ENCODE peak calls at places on chromosomes 5 and 9, in nine cellular contexts. One of them, this sample, is unnamed.

GRCh38 chr5:33734541-33734940 is 157.2 kb downstream of the ADAMTS12 start:
- DNase-seq in NCI-H345: no peak
- DNase-seq in neuronal stem cell: no peak
- DNase-seq in CD8-positive, alpha-beta T cell: no peak
- DNase-seq in DND-41: no peak
- DNase-seq in left cardiac atrium: no peak
- DNase-seq in cardiac septum: no peak
- DNase-seq in activated T-helper 1 cell treated with anti-CD3 and anti-CD28 coated beads, Interleukin-12 subunit alpha, Interleukin-12 subunit beta, Interleukin-2, Interleukin-4 antibody, amounts not matched to agents 30 ng/mL and 10 ng/mL and 1 ng/mL, durations not matched to agents 14 hours and 24 hours and 36 hours: no peak
- DNase-seq in AG20443: no peak
- DNase-seq in this sample: peak; percentile 24

GRCh38 chr5:122067330-122067885 is 10.7 kb downstream of the LOX start:
- DNase-seq in NCI-H345: no peak
- DNase-seq in neuronal stem cell: no peak
- DNase-seq in CD8-positive, alpha-beta T cell: no peak
- DNase-seq in DND-41: no peak
- DNase-seq in left cardiac atrium: no peak
- DNase-seq in cardiac septum: no peak
- DNase-seq in activated T-helper 1 cell treated with anti-CD3 and anti-CD28 coated beads, Interleukin-12 subunit alpha, Interleukin-12 subunit beta, Interleukin-2, Interleukin-4 antibody, amounts not matched to agents 30 ng/mL and 10 ng/mL and 1 ng/mL, durations not matched to agents 14 hours and 24 hours and 36 hours: no peak
- DNase-seq in AG20443: no peak
- DNase-seq in this sample: no peak

GRCh38 chr9:134716067-134716466 is 74.5 kb downstream of the COL5A1 start:
- DNase-seq in NCI-H345: no peak
- DNase-seq in neuronal stem cell: no peak
- DNase-seq in CD8-positive, alpha-beta T cell: no peak
- DNase-seq in DND-41: no peak
- DNase-seq in left cardiac atrium: no peak
- DNase-seq in cardiac septum: no peak
- DNase-seq in activated T-helper 1 cell treated with anti-CD3 and anti-CD28 coated beads, Interleukin-12 subunit alpha, Interleukin-12 subunit beta, Interleukin-2, Interleukin-4 antibody, amounts not matched to agents 30 ng/mL and 10 ng/mL and 1 ng/mL, durations not matched to agents 14 hours and 24 hours and 36 hours: no peak
- DNase-seq in AG20443: no peak
- DNase-seq in this sample: no peak

GRCh38 chr9:91943876-91944470 is 6.1 kb downstream of the ROR2 start:
- DNase-seq in NCI-H345: no peak
- DNase-seq in neuronal stem cell: no peak
- DNase-seq in CD8-positive, alpha-beta T cell: no peak
- DNase-seq in DND-41: no peak
- DNase-seq in left cardiac atrium: no peak
- DNase-seq in cardiac septum: no peak
- DNase-seq in activated T-helper 1 cell treated with anti-CD3 and anti-CD28 coated beads, Interleukin-12 subunit alpha, Interleukin-12 subunit beta, Interleukin-2, Interleukin-4 antibody, amounts not matched to agents 30 ng/mL and 10 ng/mL and 1 ng/mL, durations not matched to agents 14 hours and 24 hours and 36 hours: no peak
- DNase-seq in AG20443: no peak
- DNase-seq in this sample: no peak

GRCh38 chr9:109856785-109857184 is 76.8 kb downstream of the PALM2AKAP2 start:
- DNase-seq in NCI-H345: no peak
- DNase-seq in neuronal stem cell: no peak
- DNase-seq in CD8-positive, alpha-beta T cell: no peak
- DNase-seq in DND-41: no peak
- DNase-seq in left cardiac atrium: peak; percentile 79
- DNase-seq in cardiac septum: peak; percentile 91
- DNase-seq in activated T-helper 1 cell treated with anti-CD3 and anti-CD28 coated beads, Interleukin-12 subunit alpha, Interleukin-12 subunit beta, Interleukin-2, Interleukin-4 antibody, amounts not matched to agents 30 ng/mL and 10 ng/mL and 1 ng/mL, durations not matched to agents 14 hours and 24 hours and 36 hours: no peak
- DNase-seq in AG20443: peak; percentile 18
- DNase-seq in this sample: peak; percentile 27

GRCh38 chr5:177997846-177998245 is 1.8 kb upstream of the PROP1 start:
- DNase-seq in NCI-H345: no peak
- DNase-seq in neuronal stem cell: no peak
- DNase-seq in CD8-positive, alpha-beta T cell: no peak
- DNase-seq in DND-41: no peak
- DNase-seq in left cardiac atrium: no peak
- DNase-seq in cardiac septum: no peak
- DNase-seq in activated T-helper 1 cell treated with anti-CD3 and anti-CD28 coated beads, Interleukin-12 subunit alpha, Interleukin-12 subunit beta, Interleukin-2, Interleukin-4 antibody, amounts not matched to agents 30 ng/mL and 10 ng/mL and 1 ng/mL, durations not matched to agents 14 hours and 24 hours and 36 hours: no peak
- DNase-seq in AG20443: peak; percentile 7
- DNase-seq in this sample: no peak

GRCh38 chr5:151002250-151002649 is 18.1 kb upstream of the GPX3 start:
- DNase-seq in NCI-H345: peak; percentile 15
- DNase-seq in neuronal stem cell: no peak
- DNase-seq in CD8-positive, alpha-beta T cell: no peak
- DNase-seq in DND-41: no peak
- DNase-seq in left cardiac atrium: no peak
- DNase-seq in cardiac septum: no peak
- DNase-seq in activated T-helper 1 cell treated with anti-CD3 and anti-CD28 coated beads, Interleukin-12 subunit alpha, Interleukin-12 subunit beta, Interleukin-2, Interleukin-4 antibody, amounts not matched to agents 30 ng/mL and 10 ng/mL and 1 ng/mL, durations not matched to agents 14 hours and 24 hours and 36 hours: no peak
- DNase-seq in AG20443: peak; percentile 49
- DNase-seq in this sample: no peak

GRCh38 chr5:168681556-168682183 is 102.5 kb upstream of the PANK3 start:
- DNase-seq in NCI-H345: no peak
- DNase-seq in neuronal stem cell: no peak
- DNase-seq in CD8-positive, alpha-beta T cell: no peak
- DNase-seq in DND-41: no peak
- DNase-seq in left cardiac atrium: peak; percentile 81
- DNase-seq in cardiac septum: no peak
- DNase-seq in activated T-helper 1 cell treated with anti-CD3 and anti-CD28 coated beads, Interleukin-12 subunit alpha, Interleukin-12 subunit beta, Interleukin-2, Interleukin-4 antibody, amounts not matched to agents 30 ng/mL and 10 ng/mL and 1 ng/mL, durations not matched to agents 14 hours and 24 hours and 36 hours: no peak
- DNase-seq in AG20443: peak; percentile 53
- DNase-seq in this sample: peak; percentile 23

GRCh38 chr9:37035472-37036236 is 1.6 kb upstream of the PAX5 start:
- DNase-seq in NCI-H345: no peak
- DNase-seq in neuronal stem cell: no peak
- DNase-seq in CD8-positive, alpha-beta T cell: no peak
- DNase-seq in DND-41: no peak
- DNase-seq in left cardiac atrium: no peak
- DNase-seq in cardiac septum: no peak
- DNase-seq in activated T-helper 1 cell treated with anti-CD3 and anti-CD28 coated beads, Interleukin-12 subunit alpha, Interleukin-12 subunit beta, Interleukin-2, Interleukin-4 antibody, amounts not matched to agents 30 ng/mL and 10 ng/mL and 1 ng/mL, durations not matched to agents 14 hours and 24 hours and 36 hours: no peak
- DNase-seq in AG20443: no peak
- DNase-seq in this sample: no peak

GRCh38 chr9:24602687-24603352 is 57.1 kb upstream of the IZUMO3 start:
- DNase-seq in NCI-H345: no peak
- DNase-seq in neuronal stem cell: no peak
- DNase-seq in CD8-positive, alpha-beta T cell: no peak
- DNase-seq in DND-41: no peak
- DNase-seq in left cardiac atrium: no peak
- DNase-seq in cardiac septum: no peak
- DNase-seq in activated T-helper 1 cell treated with anti-CD3 and anti-CD28 coated beads, Interleukin-12 subunit alpha, Interleukin-12 subunit beta, Interleukin-2, Interleukin-4 antibody, amounts not matched to agents 30 ng/mL and 10 ng/mL and 1 ng/mL, durations not matched to agents 14 hours and 24 hours and 36 hours: no peak
- DNase-seq in AG20443: no peak
- DNase-seq in this sample: no peak

GRCh38 chr5:87944553-87945320 is 323.9 kb downstream of the TMEM161B start:
- DNase-seq in NCI-H345: peak; percentile 70
- DNase-seq in neuronal stem cell: peak; percentile 92
- DNase-seq in CD8-positive, alpha-beta T cell: no peak
- DNase-seq in DND-41: no peak
- DNase-seq in left cardiac atrium: peak; percentile 47
- DNase-seq in cardiac septum: no peak
- DNase-seq in activated T-helper 1 cell treated with anti-CD3 and anti-CD28 coated beads, Interleukin-12 subunit alpha, Interleukin-12 subunit beta, Interleukin-2, Interleukin-4 antibody, amounts not matched to agents 30 ng/mL and 10 ng/mL and 1 ng/mL, durations not matched to agents 14 hours and 24 hours and 36 hours: no peak
- DNase-seq in AG20443: no peak
- DNase-seq in this sample: peak; percentile 37

GRCh38 chr5:98765815-98766214 is 7.6 kb upstream of the RGMB start:
- DNase-seq in NCI-H345: no peak
- DNase-seq in neuronal stem cell: no peak
- DNase-seq in CD8-positive, alpha-beta T cell: no peak
- DNase-seq in DND-41: no peak
- DNase-seq in left cardiac atrium: no peak
- DNase-seq in cardiac septum: no peak
- DNase-seq in activated T-helper 1 cell treated with anti-CD3 and anti-CD28 coated beads, Interleukin-12 subunit alpha, Interleukin-12 subunit beta, Interleukin-2, Interleukin-4 antibody, amounts not matched to agents 30 ng/mL and 10 ng/mL and 1 ng/mL, durations not matched to agents 14 hours and 24 hours and 36 hours: no peak
- DNase-seq in AG20443: no peak
- DNase-seq in this sample: no peak

GRCh38 chr5:138520971-138521370 is 22.1 kb downstream of the ETF1 start:
- DNase-seq in NCI-H345: no peak
- DNase-seq in neuronal stem cell: no peak
- DNase-seq in CD8-positive, alpha-beta T cell: no peak
- DNase-seq in DND-41: no peak
- DNase-seq in left cardiac atrium: no peak
- DNase-seq in cardiac septum: no peak
- DNase-seq in activated T-helper 1 cell treated with anti-CD3 and anti-CD28 coated beads, Interleukin-12 subunit alpha, Interleukin-12 subunit beta, Interleukin-2, Interleukin-4 antibody, amounts not matched to agents 30 ng/mL and 10 ng/mL and 1 ng/mL, durations not matched to agents 14 hours and 24 hours and 36 hours: no peak
- DNase-seq in AG20443: no peak
- DNase-seq in this sample: no peak

GRCh38 chr5:147578228-147579024 is 68.6 kb upstream of the DPYSL3 start:
- DNase-seq in NCI-H345: peak; percentile 67
- DNase-seq in neuronal stem cell: no peak
- DNase-seq in CD8-positive, alpha-beta T cell: no peak
- DNase-seq in DND-41: no peak
- DNase-seq in left cardiac atrium: no peak
- DNase-seq in cardiac septum: no peak
- DNase-seq in activated T-helper 1 cell treated with anti-CD3 and anti-CD28 coated beads, Interleukin-12 subunit alpha, Interleukin-12 subunit beta, Interleukin-2, Interleukin-4 antibody, amounts not matched to agents 30 ng/mL and 10 ng/mL and 1 ng/mL, durations not matched to agents 14 hours and 24 hours and 36 hours: no peak
- DNase-seq in AG20443: peak; percentile 61
- DNase-seq in this sample: no peak

GRCh38 chr9:99485461-99485860 is 263.4 kb downstream of the SEC61B start:
- DNase-seq in NCI-H345: no peak
- DNase-seq in neuronal stem cell: no peak
- DNase-seq in CD8-positive, alpha-beta T cell: no peak
- DNase-seq in DND-41: no peak
- DNase-seq in left cardiac atrium: no peak
- DNase-seq in cardiac septum: no peak
- DNase-seq in activated T-helper 1 cell treated with anti-CD3 and anti-CD28 coated beads, Interleukin-12 subunit alpha, Interleukin-12 subunit beta, Interleukin-2, Interleukin-4 antibody, amounts not matched to agents 30 ng/mL and 10 ng/mL and 1 ng/mL, durations not matched to agents 14 hours and 24 hours and 36 hours: no peak
- DNase-seq in AG20443: no peak
- DNase-seq in this sample: no peak

GRCh38 chr5:100654895-100655294 is 119.7 kb downstream of the FAM174A start:
- DNase-seq in NCI-H345: no peak
- DNase-seq in neuronal stem cell: no peak
- DNase-seq in CD8-positive, alpha-beta T cell: no peak
- DNase-seq in DND-41: no peak
- DNase-seq in left cardiac atrium: no peak
- DNase-seq in cardiac septum: no peak
- DNase-seq in activated T-helper 1 cell treated with anti-CD3 and anti-CD28 coated beads, Interleukin-12 subunit alpha, Interleukin-12 subunit beta, Interleukin-2, Interleukin-4 antibody, amounts not matched to agents 30 ng/mL and 10 ng/mL and 1 ng/mL, durations not matched to agents 14 hours and 24 hours and 36 hours: no peak
- DNase-seq in AG20443: no peak
- DNase-seq in this sample: no peak

GRCh38 chr5:36001032-36001431 is 9.8 kb upstream of the UGT3A1 start:
- DNase-seq in NCI-H345: no peak
- DNase-seq in neuronal stem cell: no peak
- DNase-seq in CD8-positive, alpha-beta T cell: no peak
- DNase-seq in DND-41: no peak
- DNase-seq in left cardiac atrium: no peak
- DNase-seq in cardiac septum: no peak
- DNase-seq in activated T-helper 1 cell treated with anti-CD3 and anti-CD28 coated beads, Interleukin-12 subunit alpha, Interleukin-12 subunit beta, Interleukin-2, Interleukin-4 antibody, amounts not matched to agents 30 ng/mL and 10 ng/mL and 1 ng/mL, durations not matched to agents 14 hours and 24 hours and 36 hours: no peak
- DNase-seq in AG20443: no peak
- DNase-seq in this sample: no peak

GRCh38 chr5:14714706-14715105 is 50.2 kb downstream of the OTULIN start:
- DNase-seq in NCI-H345: peak; percentile 49
- DNase-seq in neuronal stem cell: no peak
- DNase-seq in CD8-positive, alpha-beta T cell: no peak
- DNase-seq in DND-41: no peak
- DNase-seq in left cardiac atrium: no peak
- DNase-seq in cardiac septum: no peak
- DNase-seq in activated T-helper 1 cell treated with anti-CD3 and anti-CD28 coated beads, Interleukin-12 subunit alpha, Interleukin-12 subunit beta, Interleukin-2, Interleukin-4 antibody, amounts not matched to agents 30 ng/mL and 10 ng/mL and 1 ng/mL, durations not matched to agents 14 hours and 24 hours and 36 hours: no peak
- DNase-seq in AG20443: no peak
- DNase-seq in this sample: no peak

GRCh38 chr5:128213340-128213739 is 129.8 kb downstream of the SLC12A2 start:
- DNase-seq in NCI-H345: peak; percentile 30
- DNase-seq in neuronal stem cell: peak; percentile 62
- DNase-seq in CD8-positive, alpha-beta T cell: no peak
- DNase-seq in DND-41: peak; percentile 49
- DNase-seq in left cardiac atrium: peak; percentile 34
- DNase-seq in cardiac septum: no peak
- DNase-seq in activated T-helper 1 cell treated with anti-CD3 and anti-CD28 coated beads, Interleukin-12 subunit alpha, Interleukin-12 subunit beta, Interleukin-2, Interleukin-4 antibody, amounts not matched to agents 30 ng/mL and 10 ng/mL and 1 ng/mL, durations not matched to agents 14 hours and 24 hours and 36 hours: peak; percentile 14
- DNase-seq in AG20443: peak; percentile 54
- DNase-seq in this sample: peak; percentile 30

GRCh38 chr9:6611891-6612290 is 33.6 kb downstream of the GLDC start:
- DNase-seq in NCI-H345: no peak
- DNase-seq in neuronal stem cell: no peak
- DNase-seq in CD8-positive, alpha-beta T cell: no peak
- DNase-seq in DND-41: no peak
- DNase-seq in left cardiac atrium: no peak
- DNase-seq in cardiac septum: no peak
- DNase-seq in activated T-helper 1 cell treated with anti-CD3 and anti-CD28 coated beads, Interleukin-12 subunit alpha, Interleukin-12 subunit beta, Interleukin-2, Interleukin-4 antibody, amounts not matched to agents 30 ng/mL and 10 ng/mL and 1 ng/mL, durations not matched to agents 14 hours and 24 hours and 36 hours: no peak
- DNase-seq in AG20443: no peak
- DNase-seq in this sample: no peak

GRCh38 chr5:105131045-105131444 is 1568.5 kb upstream of the NUDT12 start:
- DNase-seq in NCI-H345: no peak
- DNase-seq in neuronal stem cell: no peak
- DNase-seq in CD8-positive, alpha-beta T cell: no peak
- DNase-seq in DND-41: no peak
- DNase-seq in left cardiac atrium: no peak
- DNase-seq in cardiac septum: no peak
- DNase-seq in activated T-helper 1 cell treated with anti-CD3 and anti-CD28 coated beads, Interleukin-12 subunit alpha, Interleukin-12 subunit beta, Interleukin-2, Interleukin-4 antibody, amounts not matched to agents 30 ng/mL and 10 ng/mL and 1 ng/mL, durations not matched to agents 14 hours and 24 hours and 36 hours: no peak
- DNase-seq in AG20443: no peak
- DNase-seq in this sample: no peak

GRCh38 chr5:55853271-55853670 is 2.1 kb downstream of the IL31RA start:
- DNase-seq in NCI-H345: no peak
- DNase-seq in neuronal stem cell: no peak
- DNase-seq in CD8-positive, alpha-beta T cell: no peak
- DNase-seq in DND-41: no peak
- DNase-seq in left cardiac atrium: no peak
- DNase-seq in cardiac septum: no peak
- DNase-seq in activated T-helper 1 cell treated with anti-CD3 and anti-CD28 coated beads, Interleukin-12 subunit alpha, Interleukin-12 subunit beta, Interleukin-2, Interleukin-4 antibody, amounts not matched to agents 30 ng/mL and 10 ng/mL and 1 ng/mL, durations not matched to agents 14 hours and 24 hours and 36 hours: no peak
- DNase-seq in AG20443: no peak
- DNase-seq in this sample: no peak

GRCh38 chr9:121529237-121529987 is 29.8 kb upstream of the GGTA1 start:
- DNase-seq in NCI-H345: no peak
- DNase-seq in neuronal stem cell: no peak
- DNase-seq in CD8-positive, alpha-beta T cell: no peak
- DNase-seq in DND-41: no peak
- DNase-seq in left cardiac atrium: peak; percentile 99
- DNase-seq in cardiac septum: peak; percentile 95
- DNase-seq in activated T-helper 1 cell treated with anti-CD3 and anti-CD28 coated beads, Interleukin-12 subunit alpha, Interleukin-12 subunit beta, Interleukin-2, Interleukin-4 antibody, amounts not matched to agents 30 ng/mL and 10 ng/mL and 1 ng/mL, durations not matched to agents 14 hours and 24 hours and 36 hours: no peak
- DNase-seq in AG20443: peak; percentile 97
- DNase-seq in this sample: peak; percentile 91

GRCh38 chr5:81786509-81786908 is 35.6 kb upstream of the SSBP2 start:
- DNase-seq in NCI-H345: no peak
- DNase-seq in neuronal stem cell: no peak
- DNase-seq in CD8-positive, alpha-beta T cell: no peak
- DNase-seq in DND-41: no peak
- DNase-seq in left cardiac atrium: no peak
- DNase-seq in cardiac septum: no peak
- DNase-seq in activated T-helper 1 cell treated with anti-CD3 and anti-CD28 coated beads, Interleukin-12 subunit alpha, Interleukin-12 subunit beta, Interleukin-2, Interleukin-4 antibody, amounts not matched to agents 30 ng/mL and 10 ng/mL and 1 ng/mL, durations not matched to agents 14 hours and 24 hours and 36 hours: no peak
- DNase-seq in AG20443: no peak
- DNase-seq in this sample: no peak

GRCh38 chr9:292915-293314 is 78.2 kb downstream of the DOCK8 start:
- DNase-seq in NCI-H345: no peak
- DNase-seq in neuronal stem cell: no peak
- DNase-seq in CD8-positive, alpha-beta T cell: no peak
- DNase-seq in DND-41: no peak
- DNase-seq in left cardiac atrium: no peak
- DNase-seq in cardiac septum: no peak
- DNase-seq in activated T-helper 1 cell treated with anti-CD3 and anti-CD28 coated beads, Interleukin-12 subunit alpha, Interleukin-12 subunit beta, Interleukin-2, Interleukin-4 antibody, amounts not matched to agents 30 ng/mL and 10 ng/mL and 1 ng/mL, durations not matched to agents 14 hours and 24 hours and 36 hours: no peak
- DNase-seq in AG20443: no peak
- DNase-seq in this sample: no peak

GRCh38 chr5:119279093-119279492 is 76.7 kb upstream of the TNFAIP8 start:
- DNase-seq in NCI-H345: no peak
- DNase-seq in neuronal stem cell: no peak
- DNase-seq in CD8-positive, alpha-beta T cell: no peak
- DNase-seq in DND-41: no peak
- DNase-seq in left cardiac atrium: no peak
- DNase-seq in cardiac septum: no peak
- DNase-seq in activated T-helper 1 cell treated with anti-CD3 and anti-CD28 coated beads, Interleukin-12 subunit alpha, Interleukin-12 subunit beta, Interleukin-2, Interleukin-4 antibody, amounts not matched to agents 30 ng/mL and 10 ng/mL and 1 ng/mL, durations not matched to agents 14 hours and 24 hours and 36 hours: no peak
- DNase-seq in AG20443: no peak
- DNase-seq in this sample: no peak

GRCh38 chr5:140294753-140295152 is 8.1 kb downstream of the PFDN1 start:
- DNase-seq in NCI-H345: no peak
- DNase-seq in neuronal stem cell: no peak
- DNase-seq in CD8-positive, alpha-beta T cell: no peak
- DNase-seq in DND-41: no peak
- DNase-seq in left cardiac atrium: no peak
- DNase-seq in cardiac septum: no peak
- DNase-seq in activated T-helper 1 cell treated with anti-CD3 and anti-CD28 coated beads, Interleukin-12 subunit alpha, Interleukin-12 subunit beta, Interleukin-2, Interleukin-4 antibody, amounts not matched to agents 30 ng/mL and 10 ng/mL and 1 ng/mL, durations not matched to agents 14 hours and 24 hours and 36 hours: no peak
- DNase-seq in AG20443: no peak
- DNase-seq in this sample: no peak

GRCh38 chr9:133637451-133638055 is 1.4 kb downstream of the DBH start:
- DNase-seq in NCI-H345: no peak
- DNase-seq in neuronal stem cell: peak; percentile 36
- DNase-seq in CD8-positive, alpha-beta T cell: no peak
- DNase-seq in DND-41: no peak
- DNase-seq in left cardiac atrium: peak; percentile 9
- DNase-seq in cardiac septum: no peak
- DNase-seq in activated T-helper 1 cell treated with anti-CD3 and anti-CD28 coated beads, Interleukin-12 subunit alpha, Interleukin-12 subunit beta, Interleukin-2, Interleukin-4 antibody, amounts not matched to agents 30 ng/mL and 10 ng/mL and 1 ng/mL, durations not matched to agents 14 hours and 24 hours and 36 hours: no peak
- DNase-seq in AG20443: no peak
- DNase-seq in this sample: no peak

GRCh38 chr9:2210201-2210600 is 195.1 kb downstream of the SMARCA2 start:
- DNase-seq in NCI-H345: no peak
- DNase-seq in neuronal stem cell: no peak
- DNase-seq in CD8-positive, alpha-beta T cell: no peak
- DNase-seq in DND-41: no peak
- DNase-seq in left cardiac atrium: no peak
- DNase-seq in cardiac septum: no peak
- DNase-seq in activated T-helper 1 cell treated with anti-CD3 and anti-CD28 coated beads, Interleukin-12 subunit alpha, Interleukin-12 subunit beta, Interleukin-2, Interleukin-4 antibody, amounts not matched to agents 30 ng/mL and 10 ng/mL and 1 ng/mL, durations not matched to agents 14 hours and 24 hours and 36 hours: no peak
- DNase-seq in AG20443: no peak
- DNase-seq in this sample: no peak

GRCh38 chr9:133078486-133078885 is 16.7 kb downstream of the CEL start:
- DNase-seq in NCI-H345: no peak
- DNase-seq in neuronal stem cell: no peak
- DNase-seq in CD8-positive, alpha-beta T cell: no peak
- DNase-seq in DND-41: no peak
- DNase-seq in left cardiac atrium: no peak
- DNase-seq in cardiac septum: no peak
- DNase-seq in activated T-helper 1 cell treated with anti-CD3 and anti-CD28 coated beads, Interleukin-12 subunit alpha, Interleukin-12 subunit beta, Interleukin-2, Interleukin-4 antibody, amounts not matched to agents 30 ng/mL and 10 ng/mL and 1 ng/mL, durations not matched to agents 14 hours and 24 hours and 36 hours: no peak
- DNase-seq in AG20443: no peak
- DNase-seq in this sample: no peak

GRCh38 chr5:77356740-77357139 is 135.4 kb downstream of the WDR41 start:
- DNase-seq in NCI-H345: no peak
- DNase-seq in neuronal stem cell: no peak
- DNase-seq in CD8-positive, alpha-beta T cell: no peak
- DNase-seq in DND-41: no peak
- DNase-seq in left cardiac atrium: no peak
- DNase-seq in cardiac septum: no peak
- DNase-seq in activated T-helper 1 cell treated with anti-CD3 and anti-CD28 coated beads, Interleukin-12 subunit alpha, Interleukin-12 subunit beta, Interleukin-2, Interleukin-4 antibody, amounts not matched to agents 30 ng/mL and 10 ng/mL and 1 ng/mL, durations not matched to agents 14 hours and 24 hours and 36 hours: peak; percentile 26
- DNase-seq in AG20443: peak; percentile 34
- DNase-seq in this sample: no peak